ENCODE peak calls at places on chromosome 12, in seven cellular contexts. I is epithelial cell of esophagus, Y is lower leg skin, Z is left ventricle myocardium superior, X is iris pigment epithelial cell, L is lung, O is cardiac fibroblast. M is an unnamed sample.

GRCh38 chr12:102171951-102172350 is 25.7 kb downstream of the PMCH start:
- DNase-seq in O (no peak), X (no peak), L (no peak), Y (no peak), I (peak), Z (no peak), M (peak)

GRCh38 chr12:52175411-52176350 is 16.1 kb downstream of the KRT80 start:
- DNase-seq in L (no peak), I (peak), O (peak), Y (no peak), X (peak), Z (no peak), M (no peak)

GRCh38 chr12:94290353-94290752 is 142.0 kb downstream of the PLXNC1 start:
- DNase-seq in X (peak), Y (no peak), Z (peak), O (no peak), L (no peak), I (no peak), M (no peak)

GRCh38 chr12:42128888-42129287 is 15.8 kb downstream of the GXYLT1 start:
- DNase-seq in L (no peak), Z (no peak), I (no peak), O (no peak), X (no peak), Y (no peak), M (no peak)

GRCh38 chr12:109679716-109680520 is 33.7 kb upstream of the FAM222A start:
- DNase-seq in Y (no peak), X (no peak), L (no peak), O (no peak), I (no peak), Z (no peak), M (no peak)

GRCh38 chr12:14769462-14769836 is 33.8 kb downstream of the WBP11 start:
- DNase-seq in Z (peak), Y (peak), X (peak), O (peak), I (no peak), L (peak), M (peak)

GRCh38 chr12:95996034-95996658 is at the start of gene HAL:
- DNase-seq in Z (peak), X (peak), O (peak), Y (no peak), I (peak), L (peak), M (no peak)

GRCh38 chr12:124508323-124509096 is 58.9 kb downstream of the NCOR2 start:
- DNase-seq in L (no peak), Z (no peak), I (no peak), Y (no peak), X (peak), O (no peak), M (no peak)

GRCh38 chr12:77500124-77500523 is 330.6 kb upstream of the NAV3 start:
- DNase-seq in Z (no peak), O (peak), I (no peak), X (peak), Y (no peak), L (no peak), M (no peak)

GRCh38 chr12:25682421-25682820 is 129.3 kb upstream of the LMNTD1 start:
- DNase-seq in Y (no peak), L (no peak), X (no peak), I (no peak), O (no peak), Z (no peak), M (no peak)

GRCh38 chr12:55974308-55974724 is 438 bp downstream of the RAB5B start:
- DNase-seq in O (peak), I (peak), L (peak), Y (no peak), X (peak), Z (no peak), M (peak)

GRCh38 chr12:5428332-5429221 is 3.3 kb upstream of the NTF3 start:
- DNase-seq in Z (no peak), O (peak), X (peak), I (no peak), Y (peak), L (no peak), M (peak)

M was measured in adipocyte.